ENCODE peak calls at places on chromosomes 16 and 17, in four cellular contexts. L is H1, T is HepG2, I is GM12878. Q is an unnamed sample.

GRCh38 chr17:75980188-75981018 is 1.4 kb downstream of the TEN1 start:
- DNase-seq in L (no peak), T (no peak), I (no peak), Q (no peak)

GRCh38 chr16:85699628-85700027 is 10.9 kb upstream of the GINS2 start:
- DNase-seq in L (no peak), T (no peak), I (no peak), Q (no peak)

GRCh38 chr16:30567991-30568638 is 3.4 kb downstream of the ZNF688 start:
- DNase-seq in L (no peak), T (peak), I (peak), Q (no peak)

GRCh38 chr16:10514369-10515055 is 65.9 kb downstream of the EMP2 start:
- DNase-seq in L (no peak), T (peak), I (no peak), Q (peak)

GRCh38 chr16:69328854-69329316 is 1.5 kb downstream of the PDF start:
- DNase-seq in L (no peak), T (no peak), I (no peak), Q (peak)

GRCh38 chr16:86568677-86569623 is 2.3 kb downstream of the FOXC2 start:
- DNase-seq in L (no peak), T (no peak), I (no peak), Q (no peak)

GRCh38 chr17:11954961-11955360 is 42.3 kb downstream of the ZNF18 start:
- DNase-seq in L (no peak), T (no peak), I (no peak), Q (no peak)

GRCh38 chr16:47728229-47728628 is 267.1 kb downstream of the PHKB start:
- DNase-seq in L (no peak), T (no peak), I (no peak), Q (no peak)

GRCh38 chr17:73634629-73635028 is 9.6 kb downstream of the SDK2 start:
- DNase-seq in L (no peak), T (no peak), I (no peak), Q (no peak)

GRCh38 chr17:49240619-49241018 is 10.0 kb upstream of the PHOSPHO1 start:
- DNase-seq in L (no peak), T (no peak), I (no peak), Q (no peak)

GRCh38 chr17:21303441-21304065 is 19.0 kb downstream of the MAP2K3 start:
- DNase-seq in L (no peak), T (no peak), I (no peak), Q (no peak)

GRCh38 chr17:78110363-78111011 is 18.1 kb downstream of the TMC6 start:
- DNase-seq in L (no peak), T (no peak), I (no peak), Q (no peak)

GRCh38 chr17:9763643-9764042 is 27.7 kb downstream of the DHRS7C start:
- DNase-seq in L (no peak), T (no peak), I (no peak), Q (no peak)

GRCh38 chr16:70430667-70431536 is 8.0 kb downstream of the ST3GAL2 start:
- DNase-seq in L (no peak), T (peak), I (peak), Q (peak)

GRCh38 chr17:73792994-73793393 is 148.7 kb upstream of the SDK2 start:
- DNase-seq in L (no peak), T (no peak), I (no peak), Q (no peak)

DNA sequence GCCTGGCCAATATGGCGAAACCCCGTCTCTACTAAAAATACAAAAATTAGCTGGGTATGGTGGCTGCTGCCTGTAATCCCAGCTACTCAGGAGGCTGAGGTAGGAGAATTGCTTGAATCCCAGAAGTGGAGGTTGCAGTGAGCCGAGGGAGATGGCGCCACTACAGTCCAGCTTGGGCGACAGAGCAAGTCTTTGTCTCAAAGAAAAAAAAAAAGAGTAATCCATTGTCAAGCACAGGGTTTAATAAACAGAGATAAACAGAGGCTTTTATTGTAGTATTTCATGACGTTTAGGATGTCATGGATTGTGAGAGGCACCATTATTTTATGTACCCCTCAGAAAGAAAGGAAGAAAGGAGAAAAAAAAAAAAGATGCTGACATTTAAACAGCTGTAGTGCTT is 75.2 kb upstream of the RNU2-1 start:
- DNase-seq in L (no peak), T (no peak), I (no peak), Q (no peak)
- TF ChIP-seq CHD2 in L (no peak), T (no peak), I (no peak), Q (no peak)

GRCh38 chr16:4021070-4021779 is 95.0 kb downstream of the ADCY9 start:
- DNase-seq in L (no peak), T (peak), I (no peak), Q (no peak)
- TF ChIP-seq ATF2 in L (no peak), T (no peak), I (no peak), Q (no peak)

DNA sequence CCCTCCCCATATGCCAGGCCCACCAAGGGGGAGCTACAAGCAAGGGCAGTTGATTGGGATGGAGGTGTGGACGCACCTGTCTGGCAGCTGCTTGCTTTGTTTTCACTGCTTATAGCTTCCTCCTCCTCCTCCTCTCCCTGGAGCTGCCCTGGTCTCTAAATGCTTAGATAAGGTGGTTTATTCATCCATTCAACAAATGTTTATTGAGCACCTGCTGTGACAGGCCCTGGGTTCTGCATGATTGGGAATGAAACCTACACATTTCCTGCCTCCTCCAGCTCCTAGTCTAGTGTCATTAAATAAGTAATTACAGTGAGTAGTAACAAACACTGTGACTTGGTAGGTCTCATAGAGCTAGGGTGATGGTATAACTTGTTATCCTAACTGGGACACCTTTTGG is 17.4 kb upstream of the MAP3K14 start:
- DNase-seq in L (no peak), T (no peak), I (no peak), Q (no peak)
- TF ChIP-seq CHD2 in L (no peak), T (no peak), I (no peak), Q (no peak)

DNA sequence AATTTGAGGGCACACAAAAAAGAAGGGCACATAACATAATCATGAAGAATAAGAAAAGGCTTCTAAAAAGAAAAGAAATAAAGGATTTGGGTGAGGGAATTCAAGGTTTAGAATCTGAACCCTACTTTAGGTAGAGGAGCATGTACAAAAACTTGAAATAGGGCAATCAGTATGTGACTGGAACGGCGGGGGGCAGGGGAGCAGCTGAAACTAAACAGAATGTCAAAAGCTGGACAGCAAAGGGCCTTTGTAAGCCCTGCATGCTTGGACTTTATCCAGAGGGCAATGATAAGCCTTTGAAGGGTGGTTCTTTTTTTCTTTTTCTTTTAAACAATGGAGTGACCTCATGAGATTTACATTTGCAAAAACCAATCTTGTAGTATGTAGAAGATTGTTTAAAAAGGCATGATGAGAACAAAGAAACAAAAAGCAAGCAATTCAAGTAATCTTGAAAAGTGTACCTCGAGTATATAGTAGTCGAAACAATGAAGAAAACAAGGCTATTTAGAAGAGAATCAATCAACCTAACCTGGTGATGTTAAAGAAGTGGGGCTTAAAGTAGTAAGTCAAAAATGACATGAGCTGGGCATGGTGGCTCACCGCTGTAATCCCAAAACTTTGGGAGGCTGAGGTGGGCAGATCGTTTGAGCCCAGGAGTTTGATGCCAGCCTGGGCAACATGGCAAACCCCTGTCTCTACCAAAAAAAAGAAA is 46.7 kb upstream of the ANKFY1 start:
- DNase-seq in L (no peak), T (peak), I (no peak), Q (no peak)
- TF ChIP-seq ATF2 in L (no peak), T (peak), I (no peak), Q (no peak)

DNA sequence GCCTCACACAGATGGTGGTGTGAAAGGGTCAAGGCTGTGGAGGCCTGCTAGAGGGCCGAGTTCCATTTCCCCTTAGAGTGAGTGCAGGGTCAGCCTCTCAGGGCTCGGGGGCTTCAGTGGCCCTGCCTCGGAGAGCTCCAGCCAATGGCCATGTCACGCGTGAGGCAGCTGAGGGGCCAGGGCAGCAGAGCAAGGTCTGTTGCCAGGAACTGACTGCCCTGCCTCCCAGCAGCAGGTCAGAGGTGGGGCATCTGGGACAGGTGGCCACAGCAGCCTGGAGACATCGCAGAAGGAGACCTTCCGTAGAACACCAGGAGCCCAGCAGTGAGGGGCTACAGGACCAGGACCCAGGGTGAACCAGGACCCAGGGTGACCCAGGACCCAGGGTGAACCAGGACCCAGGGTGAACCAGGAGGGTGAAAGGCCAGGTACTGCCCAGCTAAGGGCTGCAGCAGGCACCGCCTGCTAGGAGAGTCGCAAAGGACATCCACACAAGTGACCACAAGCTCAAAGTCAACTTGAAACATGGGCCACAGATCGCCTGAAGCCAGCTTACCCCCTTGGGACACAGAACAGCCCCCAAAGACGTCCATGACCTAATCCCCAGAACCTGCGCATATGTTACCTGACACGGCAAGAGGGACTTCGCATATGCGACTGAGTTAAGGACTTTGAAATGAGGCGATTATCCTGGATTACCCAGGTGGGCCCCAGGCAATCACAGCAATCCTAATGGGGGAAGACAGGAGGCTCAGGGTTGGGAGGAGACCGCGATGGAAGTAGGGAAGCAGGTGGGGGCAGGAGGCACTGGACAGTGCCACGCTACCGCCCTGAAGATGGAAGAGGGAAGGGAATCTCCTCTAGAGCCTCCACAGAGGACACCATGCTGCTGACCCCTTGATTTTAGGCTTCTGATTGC is 4.8 kb upstream of the MEAK7 start:
- DNase-seq in L (no peak), T (no peak), I (no peak), Q (no peak)
- TF ChIP-seq CHD2 in L (no peak), T (no peak), I (no peak), Q (no peak)

DNA sequence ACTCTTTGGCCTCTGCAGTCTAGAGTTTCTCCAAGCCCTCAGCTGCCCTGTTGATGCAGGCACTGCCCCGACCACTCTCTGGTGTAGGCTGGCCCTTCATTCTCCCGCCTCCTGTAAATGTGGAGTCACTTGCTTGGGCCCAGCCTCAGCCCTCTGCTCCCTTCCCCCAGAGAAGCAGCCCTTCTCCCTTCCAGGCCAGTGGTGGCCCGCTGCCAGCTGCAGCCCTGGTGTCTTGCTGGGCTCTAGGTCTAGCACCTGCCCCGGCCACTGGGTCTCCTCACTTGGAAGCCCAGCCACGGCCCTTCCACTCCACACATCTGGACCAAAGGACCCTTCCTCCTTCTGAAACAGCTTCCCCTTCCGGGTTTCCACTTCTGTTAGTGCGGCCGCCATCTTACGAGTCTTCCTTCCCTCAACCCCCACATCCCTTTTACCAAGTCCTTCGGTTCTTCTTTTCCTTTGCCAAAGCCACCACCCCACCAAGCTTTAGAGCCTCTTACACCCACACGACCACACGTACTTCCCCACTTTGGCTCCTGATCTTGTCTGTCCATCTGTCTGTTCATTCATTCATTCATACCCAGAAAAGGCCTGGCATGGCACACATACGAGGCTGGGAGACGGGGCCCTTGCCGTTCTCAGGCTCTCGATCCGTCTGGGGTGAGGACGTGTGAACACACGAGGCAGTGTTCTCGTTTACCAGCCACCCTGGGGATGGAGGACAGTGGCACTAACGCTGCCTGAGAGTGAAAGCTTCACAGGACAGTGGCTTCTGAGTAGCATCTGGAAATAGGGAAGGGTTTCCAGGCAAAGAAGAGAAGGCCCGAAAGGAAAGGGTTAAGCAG is 68.0 kb downstream of the ABR start:
- DNase-seq in L (no peak), T (no peak), I (no peak), Q (no peak)
- TF ChIP-seq ATF2 in L (no peak), T (no peak), I (no peak), Q (no peak)

DNA sequence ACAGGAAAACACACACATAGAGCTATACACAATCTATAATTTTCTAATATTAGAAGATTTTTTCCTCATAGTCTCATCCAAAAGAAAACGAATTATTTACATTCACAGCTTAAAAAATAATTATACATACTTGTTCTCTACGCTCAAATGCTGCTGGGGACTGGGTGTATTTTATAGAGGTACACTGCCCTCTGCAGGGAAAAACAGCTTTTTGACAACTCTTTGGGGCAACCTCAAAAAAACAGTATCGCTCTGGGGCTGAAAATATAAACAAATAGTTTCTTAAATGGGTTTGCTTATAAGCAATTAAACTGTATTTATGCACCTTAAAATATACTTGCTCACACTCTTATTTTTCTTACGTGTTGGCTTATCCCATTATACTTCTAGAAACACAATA is 261.8 kb upstream of the PSMD7 start:
- DNase-seq in L (no peak), T (peak), I (no peak), Q (peak)
- TF ChIP-seq CHD2 in L (no peak), T (no peak), I (no peak), Q (no peak)

GRCh38 chr17:58318627-58319180 is 9.9 kb downstream of the TSPOAP1 start:
- DNase-seq in L (no peak), T (no peak), I (no peak), Q (no peak)
- TF ChIP-seq ATF2 in L (no peak), T (no peak), I (no peak), Q (no peak)

Q was measured in K562.